ENCODE peak calls at places on chromosomes 11 and 22, in five cellular contexts. I is GM23338; A is left lung; T is stomach; Z is CD8-positive, alpha-beta memory T cell. W is an unnamed sample.

GRCh38 chr11:11416502-11416901 is 63.5 kb upstream of the CSNK2A3 start:
- DNase-seq in I (no peak), A (peak; percentile 40), Z (no peak), T (no peak), W (peak; percentile 21)

GRCh38 chr11:35214792-35215193 is 75.8 kb downstream of the CD44 start:
- DNase-seq in I (peak; percentile 81), T (no peak), Z (no peak), A (no peak), W (no peak)

GRCh38 chr11:76588455-76589325 is 81.9 kb downstream of the LRRC32 start:
- DNase-seq in A (peak; percentile 80), I (no peak), Z (no peak), T (peak; percentile 42), W (peak; percentile 76)

GRCh38 chr11:12749442-12749841 is 75.2 kb downstream of the TEAD1 start:
- DNase-seq in Z (no peak), A (no peak), I (no peak), T (no peak), W (no peak)

GRCh38 chr11:61969838-61970452 is 2.5 kb upstream of the FTH1 start:
- DNase-seq in T (no peak), A (no peak), I (no peak), Z (no peak), W (no peak)

GRCh38 chr11:120441592-120441991 is 70.0 kb upstream of the GRIK4 start:
- DNase-seq in Z (no peak), T (no peak), I (no peak), A (no peak), W (no peak)

GRCh38 chr11:122046846-122047245 is 69.2 kb downstream of the BLID start:
- DNase-seq in Z (no peak), T (no peak), I (no peak), A (no peak), W (no peak)

GRCh38 chr22:22684605-22685561 is 40.5 kb downstream of the GGTLC2 start:
- DNase-seq in I (peak; percentile 57), Z (no peak), A (no peak), T (no peak), W (peak; percentile 57)

GRCh38 chr11:71311176-71311925 is 59.0 kb upstream of the SHANK2 start:
- DNase-seq in I (no peak), T (peak; percentile 17), Z (no peak), A (peak; percentile 10), W (no peak)

GRCh38 chr11:126352934-126353801 is 2.3 kb upstream of the ST3GAL4 start:
- DNase-seq in I (peak; percentile 57), Z (no peak), T (no peak), A (no peak), W (no peak)

GRCh38 chr22:38302906-38303305 is 14.3 kb downstream of the CSNK1E start:
- DNase-seq in T (no peak), Z (no peak), A (no peak), I (no peak), W (no peak)

GRCh38 chr22:38299001-38299651 is 18.1 kb downstream of the CSNK1E start:
- DNase-seq in Z (no peak), A (no peak), I (no peak), T (no peak), W (no peak)

GRCh38 chr22:38300197-38300945 is 16.9 kb downstream of the CSNK1E start:
- DNase-seq in A (no peak), T (no peak), I (no peak), Z (no peak), W (no peak)

GRCh38 chr22:38298312-38299000 is 18.8 kb downstream of the CSNK1E start:
- DNase-seq in I (peak; percentile 53), Z (peak; percentile 42), A (no peak), T (no peak), W (peak; percentile 49)

GRCh38 chr22:38299758-38300157 is 17.5 kb downstream of the CSNK1E start:
- DNase-seq in A (no peak), I (no peak), Z (no peak), T (no peak), W (no peak)
- H3K4me3 ChIP-seq in A (no peak overlapping the region), I (no peak overlapping the region), Z (no peak overlapping the region), T (no peak overlapping the region), W (no peak overlapping the region)

DNA sequence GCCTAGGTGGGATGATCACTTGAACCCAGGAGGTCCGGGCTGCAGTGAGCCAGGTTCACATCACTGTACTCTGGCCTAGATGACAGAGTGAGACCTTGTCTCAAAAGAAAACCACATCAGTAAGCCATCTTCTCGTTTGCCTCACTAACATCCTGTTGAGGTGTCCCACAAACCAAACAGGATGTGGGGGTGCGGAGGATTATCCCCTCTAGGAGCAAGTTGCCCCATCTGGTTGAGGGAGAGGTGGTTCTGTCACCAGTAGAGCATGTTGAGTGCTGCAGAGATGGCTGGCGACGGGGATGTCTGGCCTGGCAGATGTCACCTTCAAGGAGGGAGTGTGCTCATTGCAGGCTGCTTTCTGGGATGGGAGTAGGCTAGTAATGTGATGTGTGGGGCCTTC is 72.4 kb downstream of the ZNRF3 start:
- DNase-seq in I (no peak), Z (peak; percentile 83), T (peak; percentile 27), A (no peak), W (no peak)
- H3K4me1 ChIP-seq in I (peaks cover 22% of the 10 kb centered on the region), Z (peaks cover 19% of the 10 kb centered on the region), T (peaks cover 24% of the 10 kb centered on the region), A (peaks cover 12% of the 10 kb centered on the region), W (no peaks in the 10 kb centered on the region)

GRCh38 chr22:19244600-19245352 is 46.7 kb downstream of the CLTCL1 start:
- DNase-seq in T (no peak), Z (no peak), I (no peak), A (no peak), W (no peak)
- H3K36me3 ChIP-seq in T (peaks cover 5% of the 10 kb centered on the region), Z (no peaks in the 10 kb centered on the region), I (no peaks in the 10 kb centered on the region), A (peaks cover 5% of the 10 kb centered on the region), W (no peaks in the 10 kb centered on the region)

DNA sequence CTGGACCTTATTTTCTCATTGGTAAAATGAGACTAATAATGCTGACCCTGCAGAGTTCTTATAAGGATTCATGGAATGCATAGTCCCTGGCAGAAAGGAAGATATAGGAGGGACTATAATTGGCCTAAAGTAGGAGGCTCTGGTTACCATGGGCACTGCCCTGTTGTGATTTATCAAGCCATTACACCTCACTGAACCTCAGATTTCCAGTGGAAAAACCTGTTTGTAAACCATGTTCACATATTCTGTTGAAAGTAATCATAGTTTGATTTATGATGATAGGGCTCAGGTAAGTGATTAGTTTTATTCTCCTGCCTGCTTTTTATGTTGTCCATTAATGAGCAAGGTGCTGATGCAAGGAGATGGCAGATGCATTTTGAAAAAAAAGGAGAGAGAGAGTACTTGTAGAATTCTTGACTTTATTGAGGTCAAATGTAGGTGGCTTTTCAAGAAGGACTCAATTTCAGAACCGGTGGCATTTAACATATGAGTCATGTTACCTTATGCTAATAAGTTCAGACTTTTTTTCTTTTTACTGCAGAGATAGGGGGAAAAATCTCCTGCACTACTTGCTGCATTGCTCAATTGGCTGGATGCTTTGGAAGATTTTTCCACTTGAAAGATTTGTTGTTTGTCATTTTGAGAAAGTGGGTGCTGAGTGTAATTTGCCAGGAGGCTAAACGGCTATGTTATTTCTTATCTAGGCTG is 14.6 kb downstream of the NF2 start:
- DNase-seq in T (no peak), Z (no peak), A (no peak), I (no peak), W (no peak)
- H3K4me3 ChIP-seq in T (no peak overlapping the region), Z (no peak overlapping the region), A (no peak overlapping the region), I (no peak overlapping the region), W (no peak overlapping the region)

GRCh38 chr11:115256326-115257197 is 247.7 kb downstream of the CADM1 start:
- DNase-seq in Z (no peak), T (no peak), A (no peak), I (peak; percentile 39), W (no peak)
- H3K4me1 ChIP-seq in Z (peaks cover 12% of the 10 kb centered on the region), T (no peaks in the 10 kb centered on the region), A (no peaks in the 10 kb centered on the region), I (peaks cover 19% of the 10 kb centered on the region), W (no peaks in the 10 kb centered on the region)

DNA sequence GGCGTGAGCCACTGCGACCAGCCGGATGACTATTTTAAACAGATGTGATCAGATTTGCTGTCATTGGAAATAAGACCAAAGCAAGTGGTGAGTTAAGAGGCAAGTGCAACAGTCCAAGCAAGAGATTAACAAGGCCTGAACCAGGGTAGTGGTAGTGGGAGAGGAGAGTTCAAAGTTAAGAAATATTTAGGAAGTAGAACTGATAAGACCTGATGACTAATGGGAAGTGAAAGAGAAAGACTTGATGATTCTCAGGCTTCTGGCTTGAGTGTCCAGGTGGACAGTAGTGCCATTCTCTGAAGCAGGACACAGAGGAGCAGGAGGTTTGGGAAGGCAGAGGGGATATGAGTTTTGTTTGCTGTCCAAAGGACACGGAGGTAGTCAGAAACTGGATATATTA is 7.2 kb downstream of the NDUFC2 start:
- DNase-seq in T (no peak), I (no peak), Z (no peak), A (no peak), W (no peak)
- H3K36me3 ChIP-seq in T (peaks cover 53% of the 10 kb centered on the region), I (peaks cover 7% of the 10 kb centered on the region), Z (peaks cover 16% of the 10 kb centered on the region), A (peaks cover 56% of the 10 kb centered on the region), W (peaks cover 7% of the 10 kb centered on the region)

DNA sequence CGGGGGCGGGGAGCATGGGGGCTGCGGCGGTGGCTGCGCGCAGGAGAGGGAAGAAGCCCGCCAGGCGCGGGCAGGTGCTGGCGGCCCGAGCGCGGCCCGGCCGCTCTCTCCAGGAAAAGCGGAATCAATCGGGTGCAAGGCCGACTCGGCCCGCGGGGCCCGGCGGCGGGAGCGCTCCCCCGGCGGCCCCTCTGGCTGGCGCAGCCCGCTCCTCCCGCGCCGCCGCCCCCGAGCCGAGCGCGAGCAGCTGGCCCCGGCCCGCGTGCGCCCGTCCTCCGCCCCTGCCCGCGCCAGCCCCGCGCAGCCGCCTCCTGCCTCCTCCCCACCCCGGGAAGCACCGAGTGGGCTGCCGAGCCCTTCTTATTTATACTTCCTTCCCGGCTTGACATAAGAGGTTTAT is at the start of gene ADAMTS8:
- DNase-seq in I (peak; percentile 62), Z (no peak), T (no peak), A (no peak), W (no peak)
- H3K4me3 ChIP-seq in I (peak within 1 kb of the TSS; percentile 66), Z (no peak within 1 kb of the TSS), T (peak within 1 kb of the TSS; percentile 53), A (peak within 1 kb of the TSS; percentile 17), W (no peak within 1 kb of the TSS)